ENCODE peak calls at places on chromosomes 5 and 9, in ten cellular contexts. C is left cardiac atrium; S is AG04450; I is T-helper 22 cell; U is D721Med; Z is NCI-H1105; M is activated CD8-positive, alpha-beta memory T cell treated with anti-CD3 and anti-CD28 coated beads for 1 hour; W is mesenchymal stem cell; Q is CD4-positive, alpha-beta T cell; D is foreskin fibroblast. N is an unnamed sample.

GRCh38 chr9:4550777-4551476 is 60.7 kb downstream of the SLC1A1 start:
- DNase-seq in Z (no peak), D (peak), S (no peak), I (no peak), M (no peak), C (no peak), U (no peak), W (peak), Q (no peak), N (no peak)

GRCh38 chr9:130480673-130481072 is 35.9 kb downstream of the ASS1 start:
- DNase-seq in U (no peak), I (no peak), C (no peak), W (no peak), M (no peak), Z (no peak), Q (no peak), D (no peak), S (no peak), N (no peak)

GRCh38 chr9:23851024-23851629 is 25.1 kb upstream of the ELAVL2 start:
- DNase-seq in S (no peak), Q (no peak), M (no peak), Z (no peak), D (no peak), W (peak), I (no peak), U (peak), C (peak), N (no peak)

GRCh38 chr9:126690431-126691051 is 76.8 kb downstream of the LMX1B start:
- DNase-seq in D (peak), Q (peak), S (no peak), M (peak), Z (no peak), I (no peak), U (peak), W (peak), C (peak), N (no peak)

GRCh38 chr5:53038196-53038847 is 49.2 kb downstream of the ITGA2 start:
- DNase-seq in I (no peak), M (no peak), Z (no peak), U (no peak), D (no peak), C (no peak), Q (no peak), S (no peak), W (no peak), N (no peak)

GRCh38 chr5:88480766-88481499 is 212.3 kb upstream of the TMEM161B start:
- DNase-seq in M (no peak), S (no peak), W (no peak), Q (no peak), I (no peak), Z (no peak), C (no peak), U (no peak), D (no peak), N (no peak)

GRCh38 chr9:121376214-121376830 is 6.3 kb upstream of the STOM start:
- DNase-seq in W (peak), Z (no peak), S (no peak), D (peak), M (no peak), U (no peak), Q (no peak), C (no peak), I (no peak), N (no peak)

GRCh38 chr9:91939953-91940352 is 10.1 kb downstream of the ROR2 start:
- DNase-seq in U (no peak), I (no peak), D (no peak), S (no peak), Q (no peak), W (no peak), C (no peak), Z (no peak), M (no peak), N (no peak)

GRCh38 chr5:134005415-134006118 is 792 bp upstream of the VDAC1 start:
- DNase-seq in Q (no peak), D (no peak), Z (no peak), U (peak), S (no peak), I (no peak), M (no peak), C (peak), W (no peak), N (no peak)

GRCh38 chr5:98474802-98475201 is 298.7 kb upstream of the RGMB start:
- DNase-seq in M (no peak), S (no peak), C (no peak), W (peak), Q (no peak), U (no peak), Z (no peak), I (no peak), D (peak), N (no peak)

GRCh38 chr5:36655171-36655570 is 48.8 kb downstream of the SLC1A3 start:
- DNase-seq in Z (no peak), U (no peak), Q (no peak), W (no peak), M (no peak), C (no peak), D (peak), S (no peak), I (no peak), N (no peak)

GRCh38 chr5:132410451-132411381 is 41.2 kb downstream of the SLC22A5 start:
- DNase-seq in I (peak), Z (peak), S (no peak), U (peak), C (peak), D (peak), W (peak), Q (peak), M (peak), N (no peak)

GRCh38 chr5:71653119-71653518 is 66.0 kb upstream of the CARTPT start:
- DNase-seq in C (no peak), I (no peak), M (no peak), Q (no peak), U (no peak), S (no peak), W (peak), D (no peak), Z (peak), N (no peak)

GRCh38 chr5:140324041-140324833 is 21.3 kb upstream of the PFDN1 start:
- DNase-seq in W (peak), M (no peak), I (no peak), D (peak), S (no peak), U (no peak), Z (no peak), Q (no peak), C (no peak), N (no peak)

GRCh38 chr5:165940541-165940940 is 2350.9 kb upstream of the WWC1 start:
- DNase-seq in W (no peak), D (no peak), U (no peak), S (no peak), I (no peak), M (no peak), Q (no peak), C (no peak), Z (no peak), N (no peak)

GRCh38 chr9:93677641-93678136 is 101.3 kb downstream of the PHF2 start:
- DNase-seq in W (no peak), D (no peak), Z (no peak), C (peak), U (no peak), S (no peak), M (no peak), I (no peak), Q (peak), N (no peak)